ENCODE peak calls at places on chromosome 12, in five cellular contexts. S, Y, M, D and Q are unnamed samples.
A peak's percentile ranks its signal among the peaks of the same experiment; 100 is the strongest.

GRCh38 chr12:33476058-33476457 is 36.4 kb upstream of the SYT10 start:
- DNase-seq in D (no peak), Y (no peak), S (no peak), M (no peak), Q (no peak)

GRCh38 chr12:130186101-130186465 is 23.8 kb downstream of the FZD10 start:
- DNase-seq in M (no peak), Y (no peak), D (no peak), S (no peak), Q (no peak)

GRCh38 chr12:8065991-8066594 is at the start of gene C3AR1:
- DNase-seq in M (no peak), S (no peak), Y (peak; percentile 42), D (peak; percentile 61), Q (peak; percentile 44)

GRCh38 chr12:1518763-1519516 is 75.4 kb downstream of the FBXL14 start:
- DNase-seq in M (peak; percentile 27), S (peak; percentile 54), D (no peak), Y (no peak), Q (no peak)

GRCh38 chr12:112514926-112515642 is 96.3 kb downstream of the PTPN11 start:
- DNase-seq in M (no peak), Y (no peak), D (no peak), S (no peak), Q (no peak)

GRCh38 chr12:104359216-104359615 is 55.7 kb downstream of the EID3 start:
- DNase-seq in M (no peak), Y (no peak), D (no peak), S (no peak), Q (no peak)

GRCh38 chr12:110149104-110149660 is 25.0 kb downstream of the IFT81 start:
- DNase-seq in Y (no peak), M (no peak), D (no peak), S (no peak), Q (no peak)

GRCh38 chr12:51886021-51886710 is 1.7 kb upstream of the ANKRD33 start:
- DNase-seq in S (peak; percentile 67), M (peak; percentile 92), D (peak; percentile 37), Y (no peak), Q (peak; percentile 51)

GRCh38 chr12:28035483-28035882 is 63.0 kb upstream of the PTHLH start:
- DNase-seq in D (no peak), Y (no peak), S (no peak), M (no peak), Q (no peak)

GRCh38 chr12:45671254-45671653 is 58.3 kb upstream of the ARID2 start:
- DNase-seq in M (peak; percentile 29), Y (no peak), D (no peak), S (no peak), Q (no peak)

GRCh38 chr12:87818416-87818815 is 210.8 kb downstream of the C12orf50 start:
- DNase-seq in Y (no peak), M (no peak), S (no peak), D (no peak), Q (no peak)

GRCh38 chr12:67271976-67272375 is 2.8 kb downstream of the CAND1 start:
- DNase-seq in M (no peak), Y (no peak), D (no peak), S (no peak), Q (no peak)

GRCh38 chr12:49244161-49244560 is 20.7 kb upstream of the TUBA1C start:
- DNase-seq in D (no peak), Y (no peak), M (no peak), S (no peak), Q (no peak)

GRCh38 chr12:114371733-114372132 is 34.2 kb downstream of the TBX5 start:
- DNase-seq in Y (no peak), D (no peak), M (no peak), S (no peak), Q (no peak)

GRCh38 chr12:5139751-5140150 is 96.1 kb downstream of the KCNA5 start:
- DNase-seq in S (no peak), D (no peak), Y (no peak), M (no peak), Q (no peak)
- H3K4me3 ChIP-seq in S (no peak overlapping the region), D (no peak overlapping the region), Y (no peak overlapping the region), M (no peak overlapping the region), Q (no peak overlapping the region)

GRCh38 chr12:132496270-132496669 is 6.3 kb downstream of the FBRSL1 start:
- DNase-seq in S (no peak), D (no peak), M (no peak), Y (no peak), Q (no peak)

GRCh38 chr12:132496710-132497109 is 6.8 kb downstream of the FBRSL1 start:
- DNase-seq in Y (no peak), S (no peak), D (no peak), M (no peak), Q (no peak)

GRCh38 chr12:132494294-132495164 is 4.6 kb downstream of the FBRSL1 start:
- DNase-seq in Y (no peak), M (no peak), D (no peak), S (no peak), Q (no peak)

GRCh38 chr12:132495165-132495544 is 5.2 kb downstream of the FBRSL1 start:
- DNase-seq in Y (no peak), S (no peak), M (no peak), D (no peak), Q (no peak)

GRCh38 chr12:132495629-132496207 is 5.8 kb downstream of the FBRSL1 start:
- DNase-seq in M (no peak), Y (no peak), D (no peak), S (no peak), Q (no peak)
- H3K4me3 ChIP-seq in M (no peak overlapping the region), Y (no peak overlapping the region), D (no peak overlapping the region), S (no peak overlapping the region), Q (no peak overlapping the region)

GRCh38 chr12:72273851-72274284 is 1.7 kb downstream of the TRHDE start:
- DNase-seq in S (peak; percentile 55), Y (no peak), D (no peak), M (no peak), Q (no peak)

GRCh38 chr12:72271741-72272661 is at the start of gene TRHDE:
- DNase-seq in S (peak; percentile 51), Y (no peak), D (peak; percentile 5), M (no peak), Q (peak; percentile 7)

GRCh38 chr12:72271401-72271740 is 799 bp upstream of the TRHDE start:
- DNase-seq in Y (no peak), S (peak; percentile 48), M (no peak), D (no peak), Q (no peak)

GRCh38 chr12:72273499-72273837 is 1.3 kb downstream of the TRHDE start:
- DNase-seq in M (no peak), D (no peak), Y (no peak), S (no peak), Q (no peak)

GRCh38 chr12:72272731-72273498 is 745 bp downstream of the TRHDE start:
- DNase-seq in D (no peak), S (peak; percentile 50), M (no peak), Y (no peak), Q (no peak)
- H3K4me3 ChIP-seq in D (peak overlapping the region; percentile 38), S (peak overlapping the region; percentile 54), M (peak overlapping the region; percentile 60), Y (no peak overlapping the region), Q (peak overlapping the region; percentile 14)

DNA sequence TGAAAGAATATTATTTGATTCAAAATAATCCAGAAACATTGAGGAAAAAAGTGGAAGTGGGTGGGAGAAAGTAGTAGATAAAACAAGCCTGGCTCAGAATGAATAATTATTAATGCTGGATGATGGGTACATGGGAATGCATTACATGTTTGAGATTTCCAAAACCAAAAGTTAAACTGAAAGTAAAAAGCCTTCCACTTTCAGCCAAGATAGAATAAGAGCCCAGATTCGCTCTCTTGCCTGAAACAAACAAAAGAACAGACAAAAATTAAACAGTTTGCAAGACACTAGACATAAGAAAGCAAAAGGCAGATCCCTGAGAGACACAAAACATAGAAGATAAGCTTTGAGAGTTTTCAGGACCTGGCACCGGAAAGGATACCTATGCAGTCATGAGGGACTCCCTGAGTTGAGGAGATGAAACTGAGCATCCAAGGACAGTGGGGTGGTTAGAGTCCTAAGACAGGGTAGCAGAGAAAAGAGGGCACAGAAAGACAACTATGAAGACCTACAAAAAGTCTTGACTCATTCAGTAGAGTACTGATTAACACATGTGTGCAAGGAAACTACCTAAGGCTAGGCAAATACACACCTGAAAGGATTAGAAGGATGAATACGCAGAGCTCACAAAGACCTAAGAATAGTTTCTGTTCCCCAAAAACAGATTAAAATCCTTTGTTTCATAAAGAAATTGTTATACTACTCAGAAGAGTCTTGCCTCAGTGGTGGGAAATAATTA is 54.1 kb downstream of the CEP83 start:
- DNase-seq in D (no peak), M (no peak), Y (no peak), S (no peak), Q (no peak)
- H3K4me3 ChIP-seq in D (no peak overlapping the region), M (peak overlapping the region; percentile 18), Y (no peak overlapping the region), S (no peak overlapping the region), Q (peak overlapping the region; percentile 13)